ENCODE peak calls at places on chromosomes 12 and 14, in six cellular contexts. Y, E, S, P, I and A are unnamed samples.

GRCh38 chr12:19430988-19431387 is 8.3 kb upstream of the AEBP2 start:
- DNase-seq in Y (peak; percentile 18), E (no peak), S (no peak), P (no peak), I (no peak), A (no peak)

GRCh38 chr12:45010051-45010450 is 40.8 kb downstream of the DBX2 start:
- DNase-seq in Y (peak; percentile 11), E (no peak), S (no peak), P (peak; percentile 31), I (no peak), A (no peak)

GRCh38 chr12:48903982-48904411 is 21.3 kb downstream of the FKBP11 start:
- DNase-seq in Y (peak; percentile 92), E (peak; percentile 85), S (peak; percentile 82), P (peak; percentile 63), I (peak; percentile 87), A (peak; percentile 97)

GRCh38 chr12:44876554-44877275 is 600 bp upstream of the NELL2 start:
- DNase-seq in Y (peak; percentile 30), E (peak; percentile 5), S (peak; percentile 75), P (no peak), I (peak; percentile 41), A (peak; percentile 80)

GRCh38 chr12:10563966-10564365 is 49.4 kb downstream of the MAGOHB start:
- DNase-seq in Y (no peak), E (no peak), S (no peak), P (no peak), I (no peak), A (no peak)

GRCh38 chr14:64637735-64638473 is 66.3 kb upstream of the PLEKHG3 start:
- DNase-seq in Y (peak; percentile 73), E (no peak), S (no peak), P (no peak), I (no peak), A (peak; percentile 17)

GRCh38 chr14:75053396-75054289 is 2.4 kb upstream of the MLH3 start:
- DNase-seq in Y (no peak), E (no peak), S (no peak), P (no peak), I (no peak), A (no peak)

GRCh38 chr14:72752034-72752412 is 141.9 kb downstream of the DPF3 start:
- DNase-seq in Y (no peak), E (peak; percentile 9), S (no peak), P (no peak), I (no peak), A (no peak)

GRCh38 chr14:22339277-22339676 is 249.7 kb downstream of the DAD1 start:
- DNase-seq in Y (peak; percentile 94), E (no peak), S (no peak), P (no peak), I (peak; percentile 40), A (no peak)

GRCh38 chr12:10718279-10718821 is 4.8 kb downstream of the YBX3 start:
- DNase-seq in Y (peak; percentile 68), E (no peak), S (no peak), P (peak; percentile 58), I (no peak), A (peak; percentile 36)

GRCh38 chr12:2959508-2960431 is 573 bp downstream of the TEAD4 start:
- DNase-seq in Y (peak; percentile 66), E (peak; percentile 36), S (peak; percentile 87), P (peak; percentile 50), I (peak; percentile 62), A (peak; percentile 52)

GRCh38 chr12:53234236-53234635 is 2.2 kb upstream of the RARG start:
- DNase-seq in Y (no peak), E (no peak), S (peak; percentile 91), P (no peak), I (no peak), A (peak; percentile 81)

GRCh38 chr12:2997989-2998670 is 38.9 kb downstream of the TEAD4 start:
- DNase-seq in Y (no peak), E (no peak), S (peak; percentile 55), P (no peak), I (no peak), A (no peak)

GRCh38 chr14:50670196-50670875 is 2.2 kb upstream of the SAV1 start:
- DNase-seq in Y (peak; percentile 33), E (no peak), S (peak; percentile 46), P (no peak), I (peak; percentile 29), A (peak; percentile 85)

GRCh38 chr14:102523200-102524025 is 13.8 kb upstream of the ANKRD9 start:
- DNase-seq in Y (no peak), E (no peak), S (peak; percentile 62), P (no peak), I (no peak), A (no peak)

GRCh38 chr14:35384386-35385041 is 20.0 kb downstream of the NFKBIA start:
- DNase-seq in Y (peak; percentile 93), E (no peak), S (no peak), P (peak; percentile 87), I (peak; percentile 45), A (no peak)